ENCODE peak calls at places on chromosomes 16 and 17, in five cellular contexts. P is IMR-90, L is body of pancreas, G is right lobe of liver, K is ovary. R is an unnamed sample.

GRCh38 chr16:27401768-27402568 is at the start of gene IL21R:
- DNase-seq in P (peak), L (peak), G (peak), K (no peak), R (peak)

GRCh38 chr17:49924589-49924988 is 44.4 kb upstream of the DLX4 start:
- DNase-seq in P (no peak), L (no peak), G (no peak), K (no peak), R (no peak)

GRCh38 chr17:56744721-56745120 is 89.0 kb downstream of the C17orf67 start:
- DNase-seq in P (no peak), L (no peak), G (no peak), K (no peak), R (no peak)

GRCh38 chr17:36657763-36658490 is 56.5 kb downstream of the MRM1 start:
- DNase-seq in P (no peak), L (no peak), G (no peak), K (no peak), R (no peak)

GRCh38 chr16:2022723-2023097 is 3.1 kb downstream of the NPW start:
- DNase-seq in P (peak), L (no peak), G (no peak), K (no peak), R (peak)

GRCh38 chr16:1707193-1707790 is 1.3 kb downstream of the MAPK8IP3 start:
- DNase-seq in P (peak), L (peak), G (no peak), K (no peak), R (peak)

GRCh38 chr16:74448990-74449389 is 27.7 kb upstream of the CLEC18B start:
- DNase-seq in P (peak), L (peak), G (no peak), K (peak), R (peak)

GRCh38 chr17:80558046-80558445 is 13.4 kb downstream of the RPTOR start:
- DNase-seq in P (no peak), L (no peak), G (no peak), K (no peak), R (no peak)

GRCh38 chr17:5122586-5123342 is 6.9 kb downstream of the USP6 start:
- DNase-seq in P (no peak), L (peak), G (no peak), K (peak), R (no peak)

GRCh38 chr16:70715860-70716357 is 30.1 kb upstream of the MTSS2 start:
- DNase-seq in P (peak), L (no peak), G (no peak), K (no peak), R (peak)

GRCh38 chr16:50644730-50645129 is 36.4 kb downstream of the SNX20 start:
- DNase-seq in P (no peak), L (no peak), G (no peak), K (peak), R (peak)

GRCh38 chr16:12324152-12324551 is 347.6 kb downstream of the SNX29 start:
- DNase-seq in P (no peak), L (no peak), G (no peak), K (no peak), R (no peak)

GRCh38 chr16:67928561-67929364 is 2.9 kb downstream of the CTRL start:
- DNase-seq in P (peak), L (peak), G (peak), K (peak), R (peak)

GRCh38 chr17:81365601-81366585 is 29.4 kb upstream of the BAHCC1 start:
- DNase-seq in P (peak), L (peak), G (no peak), K (peak), R (peak)

GRCh38 chr17:40425741-40426140 is 8.0 kb upstream of the TOP2A start:
- DNase-seq in P (no peak), L (no peak), G (no peak), K (no peak), R (no peak)

GRCh38 chr17:33868899-33869298 is 386.2 kb upstream of the CCL2 start:
- DNase-seq in P (no peak), L (no peak), G (no peak), K (no peak), R (no peak)

GRCh38 chr16:12158428-12158827 is 181.9 kb downstream of the SNX29 start:
- DNase-seq in P (peak), L (no peak), G (no peak), K (no peak), R (no peak)

GRCh38 chr17:57121308-57122042 is 36.4 kb downstream of the AKAP1 start:
- DNase-seq in P (peak), L (peak), G (no peak), K (peak), R (peak)

GRCh38 chr16:89721644-89722391 is 481 bp downstream of the ZNF276 start:
- DNase-seq in P (peak), L (no peak), G (peak), K (no peak), R (peak)

GRCh38 chr16:14098081-14098480 is 27.0 kb downstream of the MRTFB start:
- DNase-seq in P (no peak), L (no peak), G (no peak), K (no peak), R (no peak)

GRCh38 chr17:58344791-58345157 is 7.2 kb downstream of the SUPT4H1 start:
- DNase-seq in P (no peak), L (no peak), G (no peak), K (no peak), R (no peak)
- TF ChIP-seq CTCF in P (no peak), L (no peak), G (no peak), K (no peak), R (no peak)

GRCh38 chr16:28839004-28839639 is 7.0 kb downstream of the TUFM start:
- DNase-seq in P (no peak), L (no peak), G (no peak), K (no peak), R (no peak)
- TF ChIP-seq POLR2A in P (no peak), L (no peak), G (no peak), K (no peak), R (no peak)

DNA sequence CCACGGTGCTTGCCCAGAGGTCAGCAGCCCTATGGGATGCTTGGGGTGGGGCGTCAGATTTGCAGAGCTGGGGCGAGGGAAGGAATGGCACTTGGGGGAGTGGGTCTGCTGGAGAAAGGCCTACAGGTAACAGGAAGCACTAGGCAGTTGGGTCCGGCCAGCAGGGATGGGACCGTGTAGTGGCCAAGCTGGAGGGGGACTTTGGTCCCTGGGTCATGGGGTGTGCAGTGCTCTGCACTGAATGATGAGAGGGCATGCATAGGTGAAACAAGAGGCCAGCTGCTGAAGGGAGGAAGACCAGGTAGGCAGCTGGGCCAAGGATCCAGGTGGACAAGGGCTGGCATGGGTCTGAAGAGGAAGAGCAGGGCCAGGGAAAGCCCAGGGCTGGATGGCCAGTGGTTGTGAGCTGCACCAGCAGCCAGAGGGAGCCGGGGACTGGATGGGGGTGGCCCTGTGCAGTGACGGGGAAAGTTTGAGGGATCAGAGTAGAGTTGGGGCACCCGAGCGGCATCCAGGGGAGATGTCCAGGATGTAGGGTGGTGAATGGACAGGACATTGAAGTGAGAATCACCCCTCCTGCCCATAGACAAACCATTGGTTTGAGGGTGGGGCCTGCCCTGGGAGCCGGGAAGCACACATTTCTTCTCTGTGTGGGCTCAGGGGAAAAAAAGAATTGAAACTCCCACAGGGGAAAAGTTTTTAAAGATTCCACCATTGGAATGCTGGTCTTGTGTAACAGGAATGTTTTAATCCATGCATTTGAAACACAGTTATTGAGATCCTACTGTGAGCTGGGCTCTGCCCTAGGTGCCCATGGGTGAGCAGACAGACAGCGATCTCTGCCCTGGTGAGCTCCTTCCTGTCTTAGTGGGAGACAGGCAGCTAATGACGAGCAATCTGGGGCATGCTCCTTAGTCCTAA is 25.1 kb downstream of the RAI1 start:
- DNase-seq in P (no peak), L (no peak), G (no peak), K (no peak), R (no peak)
- TF ChIP-seq CTCF in P (peak), L (no peak), G (no peak), K (no peak), R (no peak)

GRCh38 chr17:72751746-72752145 is 340.7 kb downstream of the SLC39A11 start:
- DNase-seq in P (no peak), L (no peak), G (no peak), K (no peak), R (no peak)
- TF ChIP-seq POLR2A in P (no peak), L (no peak), G (no peak), K (no peak), R (no peak)

GRCh38 chr17:75205793-75206163 is 299 bp downstream of the NUP85 start:
- DNase-seq in P (no peak), L (no peak), G (no peak), K (no peak), R (no peak)
- TF ChIP-seq CTCF in P (peak), L (no peak), G (no peak), K (no peak), R (no peak)

GRCh38 chr16:86559802-86560305 is 4.8 kb upstream of the MTHFSD start:
- DNase-seq in P (no peak), L (no peak), G (no peak), K (no peak), R (no peak)
- TF ChIP-seq POLR2A in P (no peak), L (no peak), G (no peak), K (no peak), R (no peak)